ENCODE peak calls at places on chromosomes 12 and 14, in nine cellular contexts. One of them, this sample, is unnamed.
A peak's percentile ranks its signal among the peaks of the same experiment; 100 is the strongest.

GRCh38 chr12:1848146-1848545 is 27.8 kb downstream of the LRTM2 start:
- DNase-seq in IMR-90: no peak
- DNase-seq in endodermal cell: peak; percentile 42
- DNase-seq in RWPE2: peak; percentile 23
- DNase-seq in astrocyte: no peak
- DNase-seq in spleen: no peak
- DNase-seq in CD8-positive, alpha-beta T cell: no peak
- DNase-seq in lower lobe of right lung: no peak
- DNase-seq in GM23338: no peak
- DNase-seq in this sample: no peak

GRCh38 chr12:102110782-102111181 is 9.1 kb downstream of the NUP37 start:
- DNase-seq in lower lobe of right lung: no peak
- DNase-seq in IMR-90: no peak
- DNase-seq in astrocyte: no peak
- DNase-seq in endodermal cell: no peak
- DNase-seq in CD8-positive, alpha-beta T cell: no peak
- DNase-seq in spleen: no peak
- DNase-seq in GM23338: no peak
- DNase-seq in RWPE2: no peak
- DNase-seq in this sample: no peak

GRCh38 chr12:19800884-19801283 is 361.6 kb downstream of the AEBP2 start:
- DNase-seq in astrocyte: peak; percentile 89
- DNase-seq in lower lobe of right lung: no peak
- DNase-seq in endodermal cell: no peak
- DNase-seq in RWPE2: no peak
- DNase-seq in spleen: no peak
- DNase-seq in IMR-90: no peak
- DNase-seq in CD8-positive, alpha-beta T cell: no peak
- DNase-seq in GM23338: no peak
- DNase-seq in this sample: peak; percentile 31

GRCh38 chr14:38197001-38197760 is 10.5 kb upstream of the SSTR1 start:
- DNase-seq in spleen: no peak
- DNase-seq in CD8-positive, alpha-beta T cell: no peak
- DNase-seq in lower lobe of right lung: no peak
- DNase-seq in endodermal cell: no peak
- DNase-seq in GM23338: peak; percentile 23
- DNase-seq in astrocyte: no peak
- DNase-seq in IMR-90: peak; percentile 38
- DNase-seq in RWPE2: no peak
- DNase-seq in this sample: no peak

GRCh38 chr14:36315159-36315853 is 5.1 kb downstream of the MBIP start:
- DNase-seq in GM23338: peak; percentile 20
- DNase-seq in lower lobe of right lung: no peak
- DNase-seq in IMR-90: no peak
- DNase-seq in RWPE2: no peak
- DNase-seq in astrocyte: no peak
- DNase-seq in spleen: no peak
- DNase-seq in CD8-positive, alpha-beta T cell: no peak
- DNase-seq in endodermal cell: no peak
- DNase-seq in this sample: no peak

GRCh38 chr12:58441483-58441882 is 478.8 kb downstream of the LRIG3 start:
- DNase-seq in astrocyte: no peak
- DNase-seq in lower lobe of right lung: no peak
- DNase-seq in RWPE2: no peak
- DNase-seq in spleen: no peak
- DNase-seq in CD8-positive, alpha-beta T cell: no peak
- DNase-seq in IMR-90: no peak
- DNase-seq in GM23338: no peak
- DNase-seq in endodermal cell: no peak
- DNase-seq in this sample: no peak

GRCh38 chr12:124949779-124950728 is 35.6 kb upstream of the UBC start:
- DNase-seq in IMR-90: no peak
- DNase-seq in spleen: no peak
- DNase-seq in RWPE2: no peak
- DNase-seq in astrocyte: no peak
- DNase-seq in lower lobe of right lung: no peak
- DNase-seq in endodermal cell: no peak
- DNase-seq in CD8-positive, alpha-beta T cell: no peak
- DNase-seq in GM23338: no peak
- DNase-seq in this sample: no peak

GRCh38 chr12:122865268-122866231 is 30.3 kb downstream of the HIP1R start:
- DNase-seq in CD8-positive, alpha-beta T cell: no peak
- DNase-seq in IMR-90: no peak
- DNase-seq in spleen: peak; percentile 79
- DNase-seq in astrocyte: no peak
- DNase-seq in RWPE2: peak; percentile 62
- DNase-seq in GM23338: peak; percentile 58
- DNase-seq in endodermal cell: peak; percentile 80
- DNase-seq in lower lobe of right lung: peak; percentile 63
- DNase-seq in this sample: no peak

GRCh38 chr12:1936406-1937320 is 18.2 kb upstream of the CACNA2D4 start:
- DNase-seq in astrocyte: peak; percentile 81
- DNase-seq in CD8-positive, alpha-beta T cell: no peak
- DNase-seq in spleen: peak; percentile 66
- DNase-seq in endodermal cell: no peak
- DNase-seq in RWPE2: no peak
- DNase-seq in IMR-90: peak; percentile 82
- DNase-seq in lower lobe of right lung: peak; percentile 80
- DNase-seq in GM23338: no peak
- DNase-seq in this sample: peak; percentile 69

GRCh38 chr12:95522692-95523091 is 28.6 kb downstream of the USP44 start:
- DNase-seq in IMR-90: no peak
- DNase-seq in astrocyte: no peak
- DNase-seq in RWPE2: no peak
- DNase-seq in spleen: no peak
- DNase-seq in endodermal cell: no peak
- DNase-seq in lower lobe of right lung: no peak
- DNase-seq in GM23338: peak; percentile 42
- DNase-seq in CD8-positive, alpha-beta T cell: no peak
- DNase-seq in this sample: no peak

GRCh38 chr14:83779266-83779665 is 1750.7 kb upstream of the FLRT2 start:
- DNase-seq in astrocyte: peak; percentile 16
- DNase-seq in RWPE2: no peak
- DNase-seq in lower lobe of right lung: no peak
- DNase-seq in endodermal cell: no peak
- DNase-seq in IMR-90: peak; percentile 78
- DNase-seq in spleen: no peak
- DNase-seq in CD8-positive, alpha-beta T cell: no peak
- DNase-seq in GM23338: no peak
- DNase-seq in this sample: peak; percentile 74

GRCh38 chr14:26707234-26707633 is 109.4 kb upstream of the NOVA1 start:
- DNase-seq in spleen: no peak
- DNase-seq in lower lobe of right lung: no peak
- DNase-seq in astrocyte: no peak
- DNase-seq in GM23338: no peak
- DNase-seq in endodermal cell: no peak
- DNase-seq in CD8-positive, alpha-beta T cell: no peak
- DNase-seq in IMR-90: no peak
- DNase-seq in RWPE2: no peak
- DNase-seq in this sample: no peak

GRCh38 chr14:69906201-69906600 is 27.0 kb downstream of the SMOC1 start:
- DNase-seq in spleen: no peak
- DNase-seq in IMR-90: no peak
- DNase-seq in RWPE2: no peak
- DNase-seq in GM23338: no peak
- DNase-seq in endodermal cell: no peak
- DNase-seq in CD8-positive, alpha-beta T cell: no peak
- DNase-seq in astrocyte: no peak
- DNase-seq in lower lobe of right lung: no peak
- DNase-seq in this sample: no peak

GRCh38 chr14:92793709-92794546 is at the start of gene GOLGA5:
- DNase-seq in IMR-90: peak; percentile 98
- DNase-seq in astrocyte: peak; percentile 87
- DNase-seq in endodermal cell: peak; percentile 99
- DNase-seq in lower lobe of right lung: peak; percentile 99
- DNase-seq in RWPE2: peak; percentile 97
- DNase-seq in GM23338: peak; percentile 97
- DNase-seq in spleen: peak; percentile 100
- DNase-seq in CD8-positive, alpha-beta T cell: peak; percentile 97
- DNase-seq in this sample: peak; percentile 95
- H3K4me3 ChIP-seq in IMR-90: peak within 1 kb of the TSS; percentile 85
- H3K4me3 ChIP-seq in astrocyte: peak within 1 kb of the TSS; percentile 93
- H3K4me3 ChIP-seq in endodermal cell: peak within 1 kb of the TSS; percentile 99
- H3K4me3 ChIP-seq in lower lobe of right lung: peak within 1 kb of the TSS; percentile 74
- H3K4me3 ChIP-seq in RWPE2: peak within 1 kb of the TSS; percentile 64
- H3K4me3 ChIP-seq in GM23338: peak within 1 kb of the TSS; percentile 95
- H3K4me3 ChIP-seq in spleen: peak within 1 kb of the TSS; percentile 75
- H3K4me3 ChIP-seq in CD8-positive, alpha-beta T cell: peak within 1 kb of the TSS; percentile 92
- H3K4me3 ChIP-seq in this sample: peak within 1 kb of the TSS; percentile 99

DNA sequence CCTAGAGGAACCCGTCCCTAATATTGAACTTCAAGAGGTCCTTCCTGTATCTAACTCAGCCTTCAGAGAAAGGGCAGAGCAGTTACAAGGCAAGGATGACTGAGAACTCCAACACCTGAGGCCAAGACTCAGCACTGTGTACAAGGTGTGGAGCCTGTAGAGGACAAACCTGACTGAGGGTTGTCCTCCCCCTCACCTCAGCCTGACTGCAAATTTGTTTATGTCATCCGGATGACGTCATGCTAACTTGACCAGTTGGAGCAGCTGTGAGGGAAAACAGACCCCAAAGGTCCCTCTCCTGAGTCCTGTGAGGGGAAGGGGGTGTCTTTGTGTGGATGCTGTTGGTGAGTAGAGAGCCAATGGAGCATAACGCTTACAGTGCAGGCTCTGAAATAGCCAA is 4.3 kb downstream of the CRACR2A start:
- DNase-seq in lower lobe of right lung: no peak
- DNase-seq in CD8-positive, alpha-beta T cell: no peak
- DNase-seq in IMR-90: no peak
- DNase-seq in spleen: no peak
- DNase-seq in endodermal cell: no peak
- DNase-seq in astrocyte: no peak
- DNase-seq in GM23338: no peak
- DNase-seq in RWPE2: no peak
- DNase-seq in this sample: no peak
- H3K27me3 ChIP-seq in lower lobe of right lung: no peaks in the 10 kb centered on the region
- H3K27me3 ChIP-seq in CD8-positive, alpha-beta T cell: no peaks in the 10 kb centered on the region
- H3K27me3 ChIP-seq in IMR-90: peaks cover 13% of the 10 kb centered on the region
- H3K27me3 ChIP-seq in spleen: no peaks in the 10 kb centered on the region
- H3K27me3 ChIP-seq in endodermal cell: peaks cover 31% of the 10 kb centered on the region
- H3K27me3 ChIP-seq in astrocyte: no peaks in the 10 kb centered on the region
- H3K27me3 ChIP-seq in GM23338: peaks cover 9% of the 10 kb centered on the region
- H3K27me3 ChIP-seq in RWPE2: no peaks in the 10 kb centered on the region
- H3K27me3 ChIP-seq in this sample: no peaks in the 10 kb centered on the region

DNA sequence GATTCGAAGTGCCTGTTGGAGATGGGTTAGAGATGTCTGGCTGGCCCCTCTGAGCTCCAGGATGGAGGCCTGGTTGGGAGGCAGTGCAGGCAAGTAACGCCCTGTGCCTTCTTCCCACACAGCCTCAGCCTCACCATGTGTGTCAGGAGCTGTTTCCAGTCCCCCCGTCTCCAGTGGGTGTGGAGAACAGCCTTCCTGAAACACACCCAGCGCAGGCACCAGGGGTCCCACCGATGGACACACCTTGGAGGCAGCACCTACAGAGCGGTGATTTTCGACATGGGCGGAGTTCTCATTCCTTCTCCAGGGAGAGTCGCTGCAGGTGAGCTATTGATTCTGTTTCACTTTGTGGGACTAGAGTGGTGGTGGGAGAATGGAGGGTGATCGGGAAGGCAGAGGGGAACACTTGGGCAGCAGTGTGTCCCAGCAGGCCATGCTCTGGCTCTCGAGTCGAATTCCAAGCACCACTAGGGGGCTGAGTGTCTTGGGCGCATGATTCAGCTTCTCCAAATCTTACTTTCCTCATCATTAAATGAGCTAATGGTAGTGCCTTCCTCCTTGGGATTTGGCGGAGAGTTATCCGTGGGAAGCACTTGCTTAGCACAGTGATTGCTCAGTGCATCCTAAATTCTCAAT is 6.8 kb downstream of the ACAD10 start:
- DNase-seq in spleen: no peak
- DNase-seq in CD8-positive, alpha-beta T cell: no peak
- DNase-seq in GM23338: peak; percentile 71
- DNase-seq in endodermal cell: peak; percentile 87
- DNase-seq in IMR-90: peak; percentile 15
- DNase-seq in astrocyte: no peak
- DNase-seq in lower lobe of right lung: no peak
- DNase-seq in RWPE2: no peak
- DNase-seq in this sample: peak; percentile 43
- TF ChIP-seq CTCF in spleen: no peak
- TF ChIP-seq CTCF in CD8-positive, alpha-beta T cell: no peak
- TF ChIP-seq CTCF in GM23338: peak; percentile 48
- TF ChIP-seq CTCF in endodermal cell: peak; percentile 63
- TF ChIP-seq CTCF in IMR-90: no peak
- TF ChIP-seq CTCF in astrocyte: peak; percentile 31
- TF ChIP-seq CTCF in lower lobe of right lung: no peak
- TF ChIP-seq CTCF in RWPE2: no peak
- TF ChIP-seq CTCF in this sample: peak; percentile 57

DNA sequence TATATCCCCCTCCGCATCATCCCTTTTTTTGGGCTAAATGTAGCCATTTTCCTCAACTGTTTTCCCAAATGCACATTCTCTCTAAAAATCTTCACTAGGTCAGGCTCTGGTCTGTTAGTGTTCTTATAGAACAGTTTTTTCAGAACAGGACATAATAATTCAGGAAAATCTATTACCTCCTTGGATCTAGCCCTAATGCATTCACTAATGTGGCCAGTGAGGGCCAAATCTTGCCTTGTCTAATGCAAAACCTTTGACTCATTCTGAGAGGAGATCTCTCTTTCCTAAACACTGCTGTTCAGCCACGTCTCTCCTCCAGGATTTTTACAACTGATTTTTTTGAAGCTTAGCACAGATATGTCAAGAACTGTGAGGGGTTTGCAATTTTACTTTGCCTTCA is 15.5 kb downstream of the C14orf132 start:
- DNase-seq in lower lobe of right lung: no peak
- DNase-seq in RWPE2: no peak
- DNase-seq in CD8-positive, alpha-beta T cell: no peak
- DNase-seq in endodermal cell: peak; percentile 0
- DNase-seq in GM23338: no peak
- DNase-seq in IMR-90: no peak
- DNase-seq in astrocyte: no peak
- DNase-seq in spleen: no peak
- DNase-seq in this sample: no peak
- H3K4me3 ChIP-seq in lower lobe of right lung: no peak overlapping the region
- H3K4me3 ChIP-seq in RWPE2: no peak overlapping the region
- H3K4me3 ChIP-seq in CD8-positive, alpha-beta T cell: no peak overlapping the region
- H3K4me3 ChIP-seq in endodermal cell: no peak overlapping the region
- H3K4me3 ChIP-seq in GM23338: no peak overlapping the region
- H3K4me3 ChIP-seq in IMR-90: no peak overlapping the region
- H3K4me3 ChIP-seq in astrocyte: no peak overlapping the region
- H3K4me3 ChIP-seq in spleen: no peak overlapping the region
- H3K4me3 ChIP-seq in this sample: no peak overlapping the region

This sample was measured in brain microvascular endothelial cell.